ENCODE peak calls at places on chromosome 1, in seven cellular contexts. One of them, this sample, is unnamed.

GRCh38 chr1:174800221-174800791 is 199.4 kb upstream of the CACYBP start:
- DNase-seq in mesendoderm: peak; percentile 16
- DNase-seq in H9: no peak
- DNase-seq in trophoblast cell: no peak
- DNase-seq in neuronal stem cell: peak; percentile 6
- DNase-seq in mesenchymal stem cell: peak; percentile 58
- DNase-seq in H1: no peak
- DNase-seq in this sample: peak; percentile 3

GRCh38 chr1:9270290-9270900 is 22.3 kb upstream of the SPSB1 start:
- DNase-seq in mesendoderm: no peak
- DNase-seq in H9: no peak
- DNase-seq in trophoblast cell: no peak
- DNase-seq in neuronal stem cell: no peak
- DNase-seq in mesenchymal stem cell: no peak
- DNase-seq in H1: peak; percentile 53
- DNase-seq in this sample: no peak

GRCh38 chr1:41504126-41505035 is 19.9 kb upstream of the EDN2 start:
- DNase-seq in mesendoderm: no peak
- DNase-seq in H9: no peak
- DNase-seq in trophoblast cell: peak; percentile 75
- DNase-seq in neuronal stem cell: no peak
- DNase-seq in mesenchymal stem cell: peak; percentile 58
- DNase-seq in H1: no peak
- DNase-seq in this sample: peak; percentile 68

GRCh38 chr1:234114648-234115307 is 210.3 kb downstream of the SLC35F3 start:
- DNase-seq in mesendoderm: peak; percentile 49
- DNase-seq in H9: no peak
- DNase-seq in trophoblast cell: peak; percentile 82
- DNase-seq in neuronal stem cell: peak; percentile 52
- DNase-seq in mesenchymal stem cell: peak; percentile 55
- DNase-seq in H1: no peak
- DNase-seq in this sample: peak; percentile 59

GRCh38 chr1:32948082-32948722 is 16.4 kb downstream of the RNF19B start:
- DNase-seq in mesendoderm: no peak
- DNase-seq in H9: no peak
- DNase-seq in trophoblast cell: no peak
- DNase-seq in neuronal stem cell: no peak
- DNase-seq in mesenchymal stem cell: no peak
- DNase-seq in H1: no peak
- DNase-seq in this sample: no peak

GRCh38 chr1:18972531-18972930 is 16.1 kb upstream of the IFFO2 start:
- DNase-seq in mesendoderm: no peak
- DNase-seq in H9: no peak
- DNase-seq in trophoblast cell: no peak
- DNase-seq in neuronal stem cell: no peak
- DNase-seq in mesenchymal stem cell: peak; percentile 35
- DNase-seq in H1: no peak
- DNase-seq in this sample: peak; percentile 26

GRCh38 chr1:24416666-24417391 is 1.2 kb downstream of the NIPAL3 start:
- DNase-seq in mesendoderm: peak; percentile 67
- DNase-seq in H9: no peak
- DNase-seq in trophoblast cell: peak; percentile 93
- DNase-seq in neuronal stem cell: no peak
- DNase-seq in mesenchymal stem cell: peak; percentile 99
- DNase-seq in H1: no peak
- DNase-seq in this sample: peak; percentile 100

GRCh38 chr1:71228727-71229371 is 148.0 kb upstream of the ZRANB2 start:
- DNase-seq in mesendoderm: peak; percentile 50
- DNase-seq in H9: peak; percentile 33
- DNase-seq in trophoblast cell: no peak
- DNase-seq in neuronal stem cell: no peak
- DNase-seq in mesenchymal stem cell: no peak
- DNase-seq in H1: peak; percentile 47
- DNase-seq in this sample: no peak

GRCh38 chr1:46547481-46548383 is 3.7 kb downstream of the KNCN start:
- DNase-seq in mesendoderm: peak; percentile 77
- DNase-seq in H9: no peak
- DNase-seq in trophoblast cell: peak; percentile 73
- DNase-seq in neuronal stem cell: no peak
- DNase-seq in mesenchymal stem cell: peak; percentile 68
- DNase-seq in H1: no peak
- DNase-seq in this sample: peak; percentile 62

GRCh38 chr1:111204211-111204883 is 3.9 kb upstream of the DENND2D start:
- DNase-seq in mesendoderm: no peak
- DNase-seq in H9: no peak
- DNase-seq in trophoblast cell: no peak
- DNase-seq in neuronal stem cell: no peak
- DNase-seq in mesenchymal stem cell: no peak
- DNase-seq in H1: no peak
- DNase-seq in this sample: no peak

GRCh38 chr1:35568975-35569395 is 4.1 kb upstream of the TFAP2E start:
- DNase-seq in mesendoderm: peak; percentile 79
- DNase-seq in H9: peak; percentile 71
- DNase-seq in trophoblast cell: peak; percentile 89
- DNase-seq in neuronal stem cell: no peak
- DNase-seq in mesenchymal stem cell: peak; percentile 72
- DNase-seq in H1: peak; percentile 87
- DNase-seq in this sample: peak; percentile 60

GRCh38 chr1:178634445-178634844 is 90.6 kb upstream of the RALGPS2 start:
- DNase-seq in mesendoderm: peak; percentile 62
- DNase-seq in H9: no peak
- DNase-seq in trophoblast cell: peak; percentile 72
- DNase-seq in neuronal stem cell: no peak
- DNase-seq in mesenchymal stem cell: no peak
- DNase-seq in H1: no peak
- DNase-seq in this sample: no peak

GRCh38 chr1:201626629-201627275 is 87.8 kb downstream of the NAV1 start:
- DNase-seq in mesendoderm: no peak
- DNase-seq in H9: no peak
- DNase-seq in trophoblast cell: no peak
- DNase-seq in neuronal stem cell: no peak
- DNase-seq in mesenchymal stem cell: no peak
- DNase-seq in H1: no peak
- DNase-seq in this sample: no peak

GRCh38 chr1:196481616-196482015 is 126.6 kb downstream of the KCNT2 start:
- DNase-seq in mesendoderm: no peak
- DNase-seq in H9: no peak
- DNase-seq in trophoblast cell: no peak
- DNase-seq in neuronal stem cell: no peak
- DNase-seq in mesenchymal stem cell: no peak
- DNase-seq in H1: no peak
- DNase-seq in this sample: peak; percentile 7

GRCh38 chr1:218760601-218761570 is 412.8 kb upstream of the LYPLAL1 start:
- DNase-seq in mesendoderm: no peak
- DNase-seq in H9: no peak
- DNase-seq in trophoblast cell: peak; percentile 79
- DNase-seq in neuronal stem cell: no peak
- DNase-seq in mesenchymal stem cell: no peak
- DNase-seq in H1: no peak
- DNase-seq in this sample: peak; percentile 54

DNA sequence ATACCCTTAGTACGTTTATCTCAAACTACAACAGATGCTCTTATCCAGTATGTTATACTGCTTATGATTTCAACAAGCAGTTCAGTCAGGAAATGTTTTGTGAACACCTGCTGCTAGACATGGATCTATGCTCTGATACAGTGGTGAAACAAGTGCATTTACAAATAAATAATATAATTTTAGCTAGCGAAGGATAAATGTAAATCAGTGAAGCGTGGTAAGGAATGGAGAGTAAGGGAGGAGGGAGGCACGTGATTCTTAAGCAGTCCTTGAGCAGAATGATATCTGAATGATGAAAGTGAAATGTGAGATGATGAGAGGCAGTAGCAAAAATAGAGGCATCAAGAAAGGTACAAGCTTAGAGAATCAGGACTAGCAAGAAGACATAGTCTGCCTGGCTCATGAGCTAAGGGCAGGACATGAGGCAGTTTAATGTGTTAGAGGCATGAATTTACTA is 6.3 kb downstream of the TSNAX start:
- DNase-seq in mesendoderm: no peak
- DNase-seq in H9: no peak
- DNase-seq in trophoblast cell: no peak
- DNase-seq in neuronal stem cell: no peak
- DNase-seq in mesenchymal stem cell: no peak
- DNase-seq in H1: no peak
- DNase-seq in this sample: no peak
- H2BK5ac ChIP-seq in mesendoderm: no peak overlapping the region
- H2BK5ac ChIP-seq in H9: no peak overlapping the region
- H2BK5ac ChIP-seq in trophoblast cell: no peak overlapping the region
- H2BK5ac ChIP-seq in neuronal stem cell: no peak overlapping the region
- H2BK5ac ChIP-seq in mesenchymal stem cell: no peak overlapping the region
- H2BK5ac ChIP-seq in H1: no peak overlapping the region
- H2BK5ac ChIP-seq in this sample: no peak overlapping the region

GRCh38 chr1:112935474-112936289 is 20.3 kb downstream of the SLC16A1 start:
- DNase-seq in mesendoderm: no peak
- DNase-seq in H9: no peak
- DNase-seq in trophoblast cell: peak; percentile 56
- DNase-seq in neuronal stem cell: no peak
- DNase-seq in mesenchymal stem cell: peak; percentile 66
- DNase-seq in H1: no peak
- DNase-seq in this sample: peak; percentile 78
- H3K4me2 ChIP-seq in mesendoderm: no peak overlapping the region
- H3K4me2 ChIP-seq in H9: no peak overlapping the region
- H3K4me2 ChIP-seq in trophoblast cell: no peak overlapping the region
- H3K4me2 ChIP-seq in neuronal stem cell: no peak overlapping the region
- H3K4me2 ChIP-seq in mesenchymal stem cell: no peak overlapping the region
- H3K4me2 ChIP-seq in H1: no peak overlapping the region
- H3K4me2 ChIP-seq in this sample: peak overlapping the region; percentile 36

GRCh38 chr1:100616121-100616621 is 78.2 kb downstream of the GPR88 start:
- DNase-seq in mesendoderm: no peak
- DNase-seq in H9: no peak
- DNase-seq in trophoblast cell: no peak
- DNase-seq in neuronal stem cell: no peak
- DNase-seq in mesenchymal stem cell: no peak
- DNase-seq in H1: no peak
- DNase-seq in this sample: no peak
- H2BK5ac ChIP-seq in mesendoderm: no peak overlapping the region
- H2BK5ac ChIP-seq in H9: no peak overlapping the region
- H2BK5ac ChIP-seq in trophoblast cell: no peak overlapping the region
- H2BK5ac ChIP-seq in neuronal stem cell: no peak overlapping the region
- H2BK5ac ChIP-seq in mesenchymal stem cell: no peak overlapping the region
- H2BK5ac ChIP-seq in H1: no peak overlapping the region
- H2BK5ac ChIP-seq in this sample: no peak overlapping the region

GRCh38 chr1:184299796-184300195 is 87.0 kb upstream of the C1orf21 start:
- DNase-seq in mesendoderm: no peak
- DNase-seq in H9: no peak
- DNase-seq in trophoblast cell: no peak
- DNase-seq in neuronal stem cell: no peak
- DNase-seq in mesenchymal stem cell: no peak
- DNase-seq in H1: no peak
- DNase-seq in this sample: no peak
- H3K4me2 ChIP-seq in mesendoderm: no peak overlapping the region
- H3K4me2 ChIP-seq in H9: no peak overlapping the region
- H3K4me2 ChIP-seq in trophoblast cell: no peak overlapping the region
- H3K4me2 ChIP-seq in neuronal stem cell: no peak overlapping the region
- H3K4me2 ChIP-seq in mesenchymal stem cell: no peak overlapping the region
- H3K4me2 ChIP-seq in H1: no peak overlapping the region
- H3K4me2 ChIP-seq in this sample: peak overlapping the region; percentile 53

GRCh38 chr1:39167632-39168209 is 36.8 kb upstream of the MACF1 start:
- DNase-seq in mesendoderm: no peak
- DNase-seq in H9: no peak
- DNase-seq in trophoblast cell: peak; percentile 88
- DNase-seq in neuronal stem cell: no peak
- DNase-seq in mesenchymal stem cell: no peak
- DNase-seq in H1: no peak
- DNase-seq in this sample: peak; percentile 59
- H2BK5ac ChIP-seq in mesendoderm: no peak overlapping the region
- H2BK5ac ChIP-seq in H9: no peak overlapping the region
- H2BK5ac ChIP-seq in trophoblast cell: no peak overlapping the region
- H2BK5ac ChIP-seq in neuronal stem cell: no peak overlapping the region
- H2BK5ac ChIP-seq in mesenchymal stem cell: no peak overlapping the region
- H2BK5ac ChIP-seq in H1: no peak overlapping the region
- H2BK5ac ChIP-seq in this sample: peak overlapping the region; percentile 11

DNA sequence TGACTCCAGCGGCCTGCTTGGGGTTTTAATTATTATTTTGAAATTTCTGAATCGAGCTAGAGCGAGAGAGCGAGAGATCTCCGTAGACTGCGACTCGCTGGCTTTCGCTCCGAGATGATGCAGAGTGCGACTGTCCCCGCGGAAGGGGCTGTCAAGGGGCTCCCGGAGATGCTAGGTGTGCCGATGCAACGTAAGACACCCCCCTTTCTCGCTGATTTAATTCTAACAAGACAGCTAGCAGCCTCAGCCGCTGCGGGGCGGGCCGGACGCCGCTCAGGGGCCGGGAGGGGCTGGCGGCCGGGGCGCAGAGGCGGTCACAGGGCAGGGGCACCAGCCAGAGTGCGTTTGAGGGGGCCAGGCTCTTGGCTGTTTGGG is 339 bp downstream of the LHX4 start:
- DNase-seq in mesendoderm: no peak
- DNase-seq in H9: no peak
- DNase-seq in trophoblast cell: no peak
- DNase-seq in neuronal stem cell: no peak
- DNase-seq in mesenchymal stem cell: no peak
- DNase-seq in H1: no peak
- DNase-seq in this sample: no peak
- H3K4me2 ChIP-seq in mesendoderm: peak overlapping the region; percentile 76
- H3K4me2 ChIP-seq in H9: peak overlapping the region; percentile 76
- H3K4me2 ChIP-seq in trophoblast cell: peak overlapping the region; percentile 91
- H3K4me2 ChIP-seq in neuronal stem cell: peak overlapping the region; percentile 100
- H3K4me2 ChIP-seq in mesenchymal stem cell: peak overlapping the region; percentile 99
- H3K4me2 ChIP-seq in H1: peak overlapping the region; percentile 91
- H3K4me2 ChIP-seq in this sample: peak overlapping the region; percentile 99

GRCh38 chr1:207282496-207283380 is 38.7 kb upstream of the CD55 start:
- DNase-seq in mesendoderm: no peak
- DNase-seq in H9: no peak
- DNase-seq in trophoblast cell: peak; percentile 40
- DNase-seq in neuronal stem cell: no peak
- DNase-seq in mesenchymal stem cell: peak; percentile 29
- DNase-seq in H1: no peak
- DNase-seq in this sample: peak; percentile 11

GRCh38 chr1:207276465-207276864 is 45.0 kb upstream of the CD55 start:
- DNase-seq in mesendoderm: no peak
- DNase-seq in H9: no peak
- DNase-seq in trophoblast cell: no peak
- DNase-seq in neuronal stem cell: no peak
- DNase-seq in mesenchymal stem cell: no peak
- DNase-seq in H1: no peak
- DNase-seq in this sample: no peak

GRCh38 chr1:207279683-207280082 is 41.8 kb upstream of the CD55 start:
- DNase-seq in mesendoderm: no peak
- DNase-seq in H9: no peak
- DNase-seq in trophoblast cell: no peak
- DNase-seq in neuronal stem cell: no peak
- DNase-seq in mesenchymal stem cell: no peak
- DNase-seq in H1: no peak
- DNase-seq in this sample: no peak

GRCh38 chr1:207282049-207282448 is 39.4 kb upstream of the CD55 start:
- DNase-seq in mesendoderm: no peak
- DNase-seq in H9: no peak
- DNase-seq in trophoblast cell: no peak
- DNase-seq in neuronal stem cell: no peak
- DNase-seq in mesenchymal stem cell: peak; percentile 46
- DNase-seq in H1: no peak
- DNase-seq in this sample: peak; percentile 53

DNA sequence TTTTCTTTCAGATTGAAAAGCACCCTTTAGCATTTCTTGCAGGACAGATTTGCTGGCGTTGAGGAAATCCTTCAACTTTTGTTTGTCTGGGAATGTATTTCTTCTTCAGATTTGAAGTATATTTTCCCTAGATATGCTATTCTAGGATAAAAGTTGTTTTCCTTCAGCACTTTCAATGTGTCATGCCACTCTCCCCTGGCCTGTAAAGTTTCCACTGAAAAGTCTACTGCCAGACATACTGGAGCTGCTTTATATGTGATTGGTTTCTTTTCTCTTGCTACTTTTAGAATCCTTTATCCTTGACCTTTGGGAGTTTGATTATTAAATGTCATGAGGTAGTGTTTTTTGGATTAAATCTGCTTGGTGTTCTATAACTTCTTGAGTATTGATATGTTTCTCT is 44.2 kb upstream of the CD55 start:
- DNase-seq in mesendoderm: no peak
- DNase-seq in H9: no peak
- DNase-seq in trophoblast cell: no peak
- DNase-seq in neuronal stem cell: no peak
- DNase-seq in mesenchymal stem cell: no peak
- DNase-seq in H1: no peak
- DNase-seq in this sample: no peak
- H2BK5ac ChIP-seq in mesendoderm: no peak overlapping the region
- H2BK5ac ChIP-seq in H9: no peak overlapping the region
- H2BK5ac ChIP-seq in trophoblast cell: no peak overlapping the region
- H2BK5ac ChIP-seq in neuronal stem cell: no peak overlapping the region
- H2BK5ac ChIP-seq in mesenchymal stem cell: no peak overlapping the region
- H2BK5ac ChIP-seq in H1: no peak overlapping the region
- H2BK5ac ChIP-seq in this sample: no peak overlapping the region